ENCODE peak calls at places on chromosomes 12 and 14, in nine cellular contexts. One of them, this sample, is unnamed.

GRCh38 chr12:52616680-52617402 is 1.5 kb downstream of the KRT73 start:
- DNase-seq in kidney epithelial cell: no peak
- DNase-seq in hippocampal formation: no peak
- DNase-seq in astrocyte of the hippocampus: no peak
- DNase-seq in aorta: no peak
- DNase-seq in fibroblast of mammary gland: no peak
- DNase-seq in GM12892: no peak
- DNase-seq in adipocyte: no peak
- DNase-seq in GM03348: no peak
- DNase-seq in this sample: no peak

GRCh38 chr14:56490379-56490778 is 89.2 kb upstream of the TMEM260 start:
- DNase-seq in astrocyte of the hippocampus: peak; percentile 48
- DNase-seq in hippocampal formation: no peak
- DNase-seq in fibroblast of mammary gland: peak; percentile 53
- DNase-seq in GM03348: peak; percentile 36
- DNase-seq in adipocyte: peak; percentile 81
- DNase-seq in GM12892: no peak
- DNase-seq in aorta: no peak
- DNase-seq in kidney epithelial cell: no peak
- DNase-seq in this sample: peak; percentile 27

GRCh38 chr14:53187921-53188463 is 34.9 kb upstream of the DDHD1 start:
- DNase-seq in GM12892: no peak
- DNase-seq in kidney epithelial cell: no peak
- DNase-seq in GM03348: no peak
- DNase-seq in fibroblast of mammary gland: no peak
- DNase-seq in hippocampal formation: no peak
- DNase-seq in astrocyte of the hippocampus: no peak
- DNase-seq in adipocyte: no peak
- DNase-seq in aorta: no peak
- DNase-seq in this sample: no peak

GRCh38 chr14:94079891-94080605 is 954 bp downstream of the DDX24 start:
- DNase-seq in hippocampal formation: no peak
- DNase-seq in GM03348: no peak
- DNase-seq in fibroblast of mammary gland: peak; percentile 55
- DNase-seq in astrocyte of the hippocampus: peak; percentile 64
- DNase-seq in aorta: no peak
- DNase-seq in kidney epithelial cell: no peak
- DNase-seq in GM12892: no peak
- DNase-seq in adipocyte: peak; percentile 11
- DNase-seq in this sample: no peak

GRCh38 chr12:40691913-40692616 is at the start of gene CNTN1:
- DNase-seq in hippocampal formation: peak; percentile 71
- DNase-seq in aorta: peak; percentile 79
- DNase-seq in fibroblast of mammary gland: peak; percentile 57
- DNase-seq in kidney epithelial cell: no peak
- DNase-seq in GM03348: peak; percentile 76
- DNase-seq in adipocyte: peak; percentile 7
- DNase-seq in astrocyte of the hippocampus: peak; percentile 53
- DNase-seq in GM12892: no peak
- DNase-seq in this sample: peak; percentile 87

GRCh38 chr12:20815573-20815972 is 5.1 kb downstream of the SLCO1B3 start:
- DNase-seq in astrocyte of the hippocampus: no peak
- DNase-seq in kidney epithelial cell: no peak
- DNase-seq in GM12892: no peak
- DNase-seq in aorta: no peak
- DNase-seq in hippocampal formation: no peak
- DNase-seq in fibroblast of mammary gland: no peak
- DNase-seq in adipocyte: no peak
- DNase-seq in GM03348: no peak
- DNase-seq in this sample: no peak

GRCh38 chr12:62191747-62192485 is 68.3 kb upstream of the USP15 start:
- DNase-seq in adipocyte: no peak
- DNase-seq in GM03348: peak; percentile 8
- DNase-seq in GM12892: no peak
- DNase-seq in astrocyte of the hippocampus: no peak
- DNase-seq in kidney epithelial cell: no peak
- DNase-seq in fibroblast of mammary gland: peak; percentile 60
- DNase-seq in aorta: peak; percentile 79
- DNase-seq in hippocampal formation: no peak
- DNase-seq in this sample: peak; percentile 14

GRCh38 chr12:106594447-106594846 is 11.6 kb downstream of the RFX4 start:
- DNase-seq in fibroblast of mammary gland: no peak
- DNase-seq in hippocampal formation: no peak
- DNase-seq in astrocyte of the hippocampus: peak; percentile 75
- DNase-seq in adipocyte: no peak
- DNase-seq in aorta: no peak
- DNase-seq in GM12892: no peak
- DNase-seq in kidney epithelial cell: no peak
- DNase-seq in GM03348: no peak
- DNase-seq in this sample: no peak

GRCh38 chr12:82708507-82708906 is 21.8 kb downstream of the TMTC2 start:
- DNase-seq in hippocampal formation: peak; percentile 63
- DNase-seq in astrocyte of the hippocampus: no peak
- DNase-seq in fibroblast of mammary gland: no peak
- DNase-seq in aorta: no peak
- DNase-seq in GM12892: no peak
- DNase-seq in kidney epithelial cell: no peak
- DNase-seq in adipocyte: no peak
- DNase-seq in GM03348: peak; percentile 15
- DNase-seq in this sample: peak; percentile 11

GRCh38 chr14:69342928-69343525 is 55.1 kb downstream of the ERH start:
- DNase-seq in astrocyte of the hippocampus: no peak
- DNase-seq in hippocampal formation: no peak
- DNase-seq in adipocyte: no peak
- DNase-seq in GM12892: no peak
- DNase-seq in aorta: no peak
- DNase-seq in fibroblast of mammary gland: no peak
- DNase-seq in GM03348: no peak
- DNase-seq in kidney epithelial cell: no peak
- DNase-seq in this sample: no peak

GRCh38 chr14:85607571-85608219 is 77.8 kb downstream of the FLRT2 start:
- DNase-seq in kidney epithelial cell: peak; percentile 31
- DNase-seq in GM12892: no peak
- DNase-seq in astrocyte of the hippocampus: peak; percentile 86
- DNase-seq in hippocampal formation: no peak
- DNase-seq in adipocyte: peak; percentile 90
- DNase-seq in fibroblast of mammary gland: peak; percentile 96
- DNase-seq in aorta: no peak
- DNase-seq in GM03348: peak; percentile 77
- DNase-seq in this sample: peak; percentile 92

GRCh38 chr14:74949859-74950572 is 5.4 kb downstream of the PGF start:
- DNase-seq in GM03348: no peak
- DNase-seq in GM12892: no peak
- DNase-seq in astrocyte of the hippocampus: no peak
- DNase-seq in fibroblast of mammary gland: no peak
- DNase-seq in kidney epithelial cell: no peak
- DNase-seq in aorta: peak; percentile 50
- DNase-seq in adipocyte: no peak
- DNase-seq in hippocampal formation: no peak
- DNase-seq in this sample: no peak

GRCh38 chr12:31752450-31752849 is 23.6 kb upstream of the AMN1 start:
- DNase-seq in GM03348: no peak
- DNase-seq in fibroblast of mammary gland: no peak
- DNase-seq in astrocyte of the hippocampus: no peak
- DNase-seq in aorta: no peak
- DNase-seq in GM12892: no peak
- DNase-seq in adipocyte: no peak
- DNase-seq in hippocampal formation: no peak
- DNase-seq in kidney epithelial cell: no peak
- DNase-seq in this sample: no peak